ENCODE peak calls at places on chromosome 22, in six cellular contexts. One of them, this sample, is unnamed. For H3K4me1 and H3K36me3, the result is how much of the 10 kb centered on the place peaks cover.

GRCh38 chr22:31753634-31754471 is at the start of gene DEPDC5:
- DNase-seq in right atrium auricular region: peak
- DNase-seq in right lobe of liver: peak
- DNase-seq in lower lobe of right lung: peak
- DNase-seq in SJSA1: peak
- DNase-seq in GM23338: peak
- DNase-seq in this sample: peak

GRCh38 chr22:39778055-39778454 is 115.5 kb downstream of the ENTHD1 start:
- DNase-seq in lower lobe of right lung: no peak
- DNase-seq in right lobe of liver: no peak
- DNase-seq in GM23338: no peak
- DNase-seq in SJSA1: no peak
- DNase-seq in right atrium auricular region: no peak
- DNase-seq in this sample: no peak

GRCh38 chr22:37253164-37253660 is 9.1 kb upstream of the RAC2 start:
- DNase-seq in SJSA1: no peak
- DNase-seq in GM23338: peak
- DNase-seq in lower lobe of right lung: no peak
- DNase-seq in right atrium auricular region: no peak
- DNase-seq in right lobe of liver: no peak
- DNase-seq in this sample: no peak

GRCh38 chr22:19631899-19632670 is 82.2 kb upstream of the SEPTIN5 start:
- DNase-seq in right lobe of liver: no peak
- DNase-seq in lower lobe of right lung: no peak
- DNase-seq in SJSA1: peak
- DNase-seq in GM23338: peak
- DNase-seq in right atrium auricular region: no peak
- DNase-seq in this sample: peak

GRCh38 chr22:30605449-30606110 is 1.4 kb upstream of the TCN2 start:
- DNase-seq in right atrium auricular region: peak
- DNase-seq in GM23338: peak
- DNase-seq in lower lobe of right lung: peak
- DNase-seq in SJSA1: no peak
- DNase-seq in right lobe of liver: peak
- DNase-seq in this sample: no peak

GRCh38 chr22:36588285-36588684 is 59.3 kb upstream of the EIF3D start:
- DNase-seq in GM23338: no peak
- DNase-seq in SJSA1: no peak
- DNase-seq in lower lobe of right lung: no peak
- DNase-seq in right atrium auricular region: no peak
- DNase-seq in right lobe of liver: no peak
- DNase-seq in this sample: peak

GRCh38 chr22:31647066-31647465 is 14.9 kb downstream of the PISD start:
- DNase-seq in right lobe of liver: no peak
- DNase-seq in GM23338: no peak
- DNase-seq in SJSA1: no peak
- DNase-seq in lower lobe of right lung: no peak
- DNase-seq in right atrium auricular region: no peak
- DNase-seq in this sample: no peak

GRCh38 chr22:35629406-35630234 is 12.5 kb upstream of the MB start:
- DNase-seq in lower lobe of right lung: peak
- DNase-seq in right atrium auricular region: peak
- DNase-seq in SJSA1: peak
- DNase-seq in right lobe of liver: peak
- DNase-seq in GM23338: peak
- DNase-seq in this sample: peak

GRCh38 chr22:27377901-27378300 is 423.7 kb downstream of the MN1 start:
- DNase-seq in right atrium auricular region: no peak
- DNase-seq in right lobe of liver: peak
- DNase-seq in SJSA1: no peak
- DNase-seq in GM23338: no peak
- DNase-seq in lower lobe of right lung: no peak
- DNase-seq in this sample: no peak

GRCh38 chr22:38927033-38927789 is 30.2 kb upstream of the APOBEC3A start:
- DNase-seq in GM23338: peak
- DNase-seq in lower lobe of right lung: peak
- DNase-seq in right atrium auricular region: peak
- DNase-seq in SJSA1: peak
- DNase-seq in right lobe of liver: peak
- DNase-seq in this sample: peak

GRCh38 chr22:19679476-19680099 is 34.7 kb upstream of the SEPTIN5 start:
- DNase-seq in GM23338: peak
- DNase-seq in lower lobe of right lung: peak
- DNase-seq in right atrium auricular region: no peak
- DNase-seq in SJSA1: no peak
- DNase-seq in right lobe of liver: peak
- DNase-seq in this sample: peak

DNA sequence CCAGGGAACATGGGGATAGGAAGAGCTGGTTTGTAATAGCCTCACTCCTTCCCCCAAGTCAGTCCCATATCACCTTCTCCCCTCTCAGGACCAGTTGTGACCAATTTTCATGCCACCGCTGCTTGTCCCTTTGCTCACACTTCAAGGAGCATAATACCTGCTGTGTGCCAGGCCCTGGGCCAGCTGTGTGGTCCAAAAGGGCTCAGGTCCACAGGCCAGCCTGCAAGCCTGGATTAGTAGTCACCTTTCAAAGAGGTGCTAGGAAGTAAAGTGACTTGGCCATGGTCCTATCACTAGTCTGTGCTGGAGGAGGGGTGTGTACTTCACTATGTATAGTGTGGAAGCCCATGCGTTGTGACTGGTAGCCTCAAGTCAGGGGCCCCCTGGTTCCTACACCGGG is 38.5 kb upstream of the SUSD2 start:
- DNase-seq in right atrium auricular region: no peak
- DNase-seq in SJSA1: no peak
- DNase-seq in right lobe of liver: no peak
- DNase-seq in lower lobe of right lung: no peak
- DNase-seq in GM23338: no peak
- DNase-seq in this sample: no peak
- H3K4me1 ChIP-seq in right atrium auricular region: half or more
- H3K4me1 ChIP-seq in SJSA1: under half
- H3K4me1 ChIP-seq in right lobe of liver: under half
- H3K4me1 ChIP-seq in lower lobe of right lung: half or more
- H3K4me1 ChIP-seq in GM23338: under half
- H3K4me1 ChIP-seq in this sample: under half

DNA sequence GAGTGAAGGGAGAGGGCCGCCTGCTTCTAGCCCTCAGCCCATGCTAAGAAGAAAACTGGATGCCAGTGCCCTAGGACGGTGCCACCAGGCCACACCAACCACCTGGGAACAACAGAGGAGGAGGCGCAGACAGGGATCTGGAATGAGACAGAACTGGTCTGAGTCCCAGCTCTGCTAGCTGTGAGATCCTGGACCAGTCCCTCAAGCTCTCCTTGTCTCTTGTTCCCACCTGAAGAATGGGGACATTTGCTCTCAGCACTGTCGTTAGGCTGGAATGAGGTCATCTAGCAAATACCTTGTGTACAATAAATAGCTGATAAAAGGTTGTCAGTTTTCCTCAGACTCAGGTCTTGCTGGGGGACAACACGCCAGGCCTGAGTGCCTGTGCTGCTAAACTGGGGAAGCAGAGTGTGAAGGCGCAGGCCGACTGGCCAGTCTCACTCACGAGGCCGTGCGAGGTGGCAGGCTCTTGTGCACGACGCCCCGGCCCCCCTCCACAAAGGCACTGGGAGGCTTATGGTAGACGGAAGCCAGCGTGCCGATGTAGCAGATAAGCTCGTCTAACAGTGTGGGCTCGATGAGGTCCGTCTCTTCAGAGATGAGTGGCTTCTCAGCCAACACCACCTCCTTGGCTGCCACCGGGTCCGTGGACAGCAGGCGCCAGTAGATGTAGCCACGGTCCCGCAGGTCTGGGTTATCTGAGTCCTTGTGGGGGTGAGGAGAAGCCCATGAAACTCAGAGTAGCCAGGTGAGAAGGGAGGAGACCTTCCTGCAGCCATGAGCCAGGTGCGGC is 25.8 kb upstream of the RASL10A start:
- DNase-seq in SJSA1: peak
- DNase-seq in right atrium auricular region: no peak
- DNase-seq in right lobe of liver: no peak
- DNase-seq in GM23338: no peak
- DNase-seq in lower lobe of right lung: no peak
- DNase-seq in this sample: no peak
- H3K36me3 ChIP-seq in SJSA1: half or more
- H3K36me3 ChIP-seq in right atrium auricular region: half or more
- H3K36me3 ChIP-seq in right lobe of liver: under half
- H3K36me3 ChIP-seq in GM23338: under half
- H3K36me3 ChIP-seq in lower lobe of right lung: half or more
- H3K36me3 ChIP-seq in this sample: half or more

DNA sequence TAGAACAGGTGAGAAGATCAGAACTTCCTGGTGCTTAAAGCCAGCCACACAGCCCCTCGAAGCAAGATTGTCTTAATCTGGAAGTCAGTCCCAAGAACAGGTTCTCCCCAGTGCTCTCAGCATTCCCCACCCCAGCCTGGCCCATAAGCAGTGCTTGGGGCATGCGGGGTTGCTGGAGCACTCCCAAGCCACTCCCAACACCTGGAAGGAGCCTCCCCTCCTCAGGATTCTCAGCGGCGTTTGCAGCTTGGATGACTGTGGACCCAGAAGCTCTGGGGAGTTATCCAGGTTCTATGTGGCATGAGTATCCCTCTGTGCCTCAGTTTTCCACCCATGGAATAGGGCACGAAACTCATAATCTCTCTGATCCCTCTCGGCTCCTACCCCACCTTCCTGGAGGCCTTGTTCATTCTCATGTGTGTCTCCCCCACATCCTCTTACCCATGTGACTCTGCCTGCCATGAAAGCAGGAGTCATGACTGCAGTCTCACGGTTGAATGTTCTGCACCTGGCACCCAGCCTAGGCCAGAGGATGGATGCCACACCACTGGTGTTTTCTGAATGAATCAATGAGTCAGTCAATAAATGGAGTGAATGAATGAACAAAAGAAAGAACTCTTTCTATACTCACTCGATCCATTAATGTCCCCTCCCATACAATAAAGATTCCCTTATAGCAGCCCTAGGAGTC is 33.4 kb upstream of the WNT7B start:
- DNase-seq in right atrium auricular region: no peak
- DNase-seq in lower lobe of right lung: peak
- DNase-seq in right lobe of liver: peak
- DNase-seq in GM23338: no peak
- DNase-seq in SJSA1: no peak
- DNase-seq in this sample: peak
- H3K4me1 ChIP-seq in right atrium auricular region: half or more
- H3K4me1 ChIP-seq in lower lobe of right lung: half or more
- H3K4me1 ChIP-seq in right lobe of liver: under half
- H3K4me1 ChIP-seq in GM23338: under half
- H3K4me1 ChIP-seq in SJSA1: half or more
- H3K4me1 ChIP-seq in this sample: under half

GRCh38 chr22:23926561-23926960 is 32.4 kb downstream of the MIF start:
- DNase-seq in right atrium auricular region: no peak
- DNase-seq in GM23338: no peak
- DNase-seq in lower lobe of right lung: no peak
- DNase-seq in SJSA1: no peak
- DNase-seq in right lobe of liver: no peak
- DNase-seq in this sample: no peak
- H3K36me3 ChIP-seq in right atrium auricular region: under half
- H3K36me3 ChIP-seq in GM23338: under half
- H3K36me3 ChIP-seq in lower lobe of right lung: under half
- H3K36me3 ChIP-seq in SJSA1: under half
- H3K36me3 ChIP-seq in right lobe of liver: under half
- H3K36me3 ChIP-seq in this sample: under half

GRCh38 chr22:21937821-21938070 is 14.9 kb downstream of the PPM1F start:
- DNase-seq in right atrium auricular region: peak
- DNase-seq in SJSA1: no peak
- DNase-seq in GM23338: no peak
- DNase-seq in right lobe of liver: no peak
- DNase-seq in lower lobe of right lung: no peak
- DNase-seq in this sample: no peak

GRCh38 chr22:21940521-21940920 is 12.1 kb downstream of the PPM1F start:
- DNase-seq in right atrium auricular region: no peak
- DNase-seq in GM23338: no peak
- DNase-seq in SJSA1: no peak
- DNase-seq in right lobe of liver: no peak
- DNase-seq in lower lobe of right lung: no peak
- DNase-seq in this sample: no peak

GRCh38 chr22:21938071-21938822 is 14.4 kb downstream of the PPM1F start:
- DNase-seq in lower lobe of right lung: peak
- DNase-seq in right atrium auricular region: peak
- DNase-seq in GM23338: peak
- DNase-seq in right lobe of liver: peak
- DNase-seq in SJSA1: peak
- DNase-seq in this sample: peak

GRCh38 chr22:21939392-21940319 is 13.0 kb downstream of the PPM1F start:
- DNase-seq in GM23338: no peak
- DNase-seq in SJSA1: no peak
- DNase-seq in lower lobe of right lung: no peak
- DNase-seq in right atrium auricular region: no peak
- DNase-seq in right lobe of liver: no peak
- DNase-seq in this sample: no peak

GRCh38 chr22:21938906-21939305 is 13.7 kb downstream of the PPM1F start:
- DNase-seq in right atrium auricular region: no peak
- DNase-seq in lower lobe of right lung: no peak
- DNase-seq in GM23338: no peak
- DNase-seq in right lobe of liver: no peak
- DNase-seq in SJSA1: no peak
- DNase-seq in this sample: no peak
- H3K4me1 ChIP-seq in right atrium auricular region: half or more
- H3K4me1 ChIP-seq in lower lobe of right lung: half or more
- H3K4me1 ChIP-seq in GM23338: under half
- H3K4me1 ChIP-seq in right lobe of liver: under half
- H3K4me1 ChIP-seq in SJSA1: under half
- H3K4me1 ChIP-seq in this sample: under half

GRCh38 chr22:45332001-45332400 is 22.3 kb downstream of the FAM118A start:
- DNase-seq in right atrium auricular region: no peak
- DNase-seq in lower lobe of right lung: no peak
- DNase-seq in GM23338: no peak
- DNase-seq in right lobe of liver: no peak
- DNase-seq in SJSA1: no peak
- DNase-seq in this sample: no peak

GRCh38 chr22:45328822-45329535 is 19.2 kb downstream of the FAM118A start:
- DNase-seq in SJSA1: no peak
- DNase-seq in right lobe of liver: peak
- DNase-seq in lower lobe of right lung: no peak
- DNase-seq in right atrium auricular region: no peak
- DNase-seq in GM23338: no peak
- DNase-seq in this sample: no peak

GRCh38 chr22:45329536-45329936 is 19.8 kb downstream of the FAM118A start:
- DNase-seq in GM23338: no peak
- DNase-seq in lower lobe of right lung: no peak
- DNase-seq in right lobe of liver: peak
- DNase-seq in SJSA1: no peak
- DNase-seq in right atrium auricular region: no peak
- DNase-seq in this sample: no peak

GRCh38 chr22:45330548-45330947 is 20.8 kb downstream of the FAM118A start:
- DNase-seq in right atrium auricular region: no peak
- DNase-seq in right lobe of liver: no peak
- DNase-seq in lower lobe of right lung: no peak
- DNase-seq in SJSA1: no peak
- DNase-seq in GM23338: no peak
- DNase-seq in this sample: no peak

GRCh38 chr22:45331486-45331885 is 21.8 kb downstream of the FAM118A start:
- DNase-seq in lower lobe of right lung: no peak
- DNase-seq in right lobe of liver: no peak
- DNase-seq in right atrium auricular region: no peak
- DNase-seq in GM23338: no peak
- DNase-seq in SJSA1: no peak
- DNase-seq in this sample: no peak
- H3K36me3 ChIP-seq in lower lobe of right lung: half or more
- H3K36me3 ChIP-seq in right lobe of liver: under half
- H3K36me3 ChIP-seq in right atrium auricular region: under half
- H3K36me3 ChIP-seq in GM23338: under half
- H3K36me3 ChIP-seq in SJSA1: half or more
- H3K36me3 ChIP-seq in this sample: under half